ENCODE peak calls at places on chromosomes 1 and 21, in four cellular contexts. Y is stomach; X is esophagus squamous epithelium; T is CD8-positive, alpha-beta T cell. B is an unnamed sample. For H3K36me3, the result is how much of the 10 kb centered on the place peaks cover.

GRCh38 chr1:232493869-232494268 is 136.1 kb downstream of the SIPA1L2 start:
- DNase-seq in T (no peak), Y (no peak), X (no peak), B (no peak)

GRCh38 chr1:50369830-50370229 is 53.4 kb downstream of the DMRTA2 start:
- DNase-seq in X (no peak), T (no peak), Y (no peak), B (no peak)

GRCh38 chr1:3133671-3134070 is 64.7 kb downstream of the PRDM16 start:
- DNase-seq in T (no peak), X (no peak), Y (peak), B (no peak)

GRCh38 chr1:108712605-108713150 is at the start of gene FNDC7:
- DNase-seq in T (no peak), X (no peak), Y (no peak), B (no peak)

GRCh38 chr1:63612564-63612963 is 19.4 kb downstream of the PGM1 start:
- DNase-seq in Y (no peak), T (no peak), X (no peak), B (no peak)

GRCh38 chr21:34091607-34092006 is 18.2 kb downstream of the MRPS6 start:
- DNase-seq in T (no peak), Y (no peak), X (no peak), B (no peak)

GRCh38 chr1:10196991-10197390 is 13.4 kb upstream of the KIF1B start:
- DNase-seq in X (no peak), T (no peak), Y (no peak), B (no peak)

GRCh38 chr21:23740463-23740862 is 1866.8 kb downstream of the MRPL39 start:
- DNase-seq in T (no peak), Y (no peak), X (no peak), B (no peak)

GRCh38 chr21:30425826-30426225 is at the start of gene KRTAP13-3:
- DNase-seq in Y (no peak), T (no peak), X (no peak), B (no peak)

GRCh38 chr1:7707527-7707926 is 63.6 kb upstream of the VAMP3 start:
- DNase-seq in Y (no peak), X (no peak), T (no peak), B (no peak)

GRCh38 chr1:169931795-169932195 is 38.1 kb upstream of the SCYL3 start:
- DNase-seq in Y (no peak), T (no peak), X (no peak), B (no peak)

GRCh38 chr1:145926706-145927072 is 595 bp downstream of the RBM8A start:
- DNase-seq in T (no peak), X (no peak), Y (no peak), B (no peak)

GRCh38 chr1:16394977-16395376 is 27.9 kb downstream of the SZRD1 start:
- DNase-seq in X (no peak), Y (no peak), T (no peak), B (no peak)

GRCh38 chr21:36385233-36385908 is at the start of gene CHAF1B:
- DNase-seq in Y (peak), T (peak), X (no peak), B (no peak)

GRCh38 chr1:228304225-228304624 is 96.4 kb downstream of the OBSCN start:
- DNase-seq in X (no peak), T (no peak), Y (peak), B (no peak)

GRCh38 chr1:22738522-22738921 is 27.9 kb downstream of the EPHB2 start:
- DNase-seq in X (no peak), T (no peak), Y (no peak), B (no peak)

GRCh38 chr1:30100186-30100862 is 623.1 kb downstream of the MATN1 start:
- DNase-seq in Y (no peak), T (no peak), X (no peak), B (no peak)

GRCh38 chr1:15064217-15064929 is 89.2 kb upstream of the TMEM51 start:
- DNase-seq in T (no peak), X (no peak), Y (no peak), B (no peak)

GRCh38 chr1:9653783-9654517 is 2.4 kb downstream of the PIK3CD start:
- DNase-seq in Y (no peak), X (no peak), T (no peak), B (no peak)

GRCh38 chr1:232306269-232306911 is 323.5 kb downstream of the SIPA1L2 start:
- DNase-seq in T (no peak), Y (peak), X (no peak), B (no peak)

GRCh38 chr1:222392571-222392970 is 155.3 kb downstream of the HHIPL2 start:
- DNase-seq in Y (no peak), T (no peak), X (no peak), B (no peak)

GRCh38 chr1:85806236-85806965 is 98.2 kb upstream of the ZNHIT6 start:
- DNase-seq in X (no peak), Y (no peak), T (no peak), B (no peak)

GRCh38 chr1:228767636-228768344 is 32.5 kb downstream of the RHOU start:
- DNase-seq in X (no peak), Y (no peak), T (no peak), B (no peak)

GRCh38 chr1:11794446-11795237 is 11.1 kb downstream of the MTHFR start:
- DNase-seq in X (no peak), T (no peak), Y (no peak), B (no peak)

GRCh38 chr1:234478152-234478480 is 863 bp downstream of the TARBP1 start:
- DNase-seq in X (peak), T (peak), Y (peak), B (no peak)

GRCh38 chr1:18636762-18637552 is 6.3 kb downstream of the PAX7 start:
- DNase-seq in X (no peak), T (no peak), Y (no peak), B (no peak)

GRCh38 chr1:147736847-147737246 is 23.6 kb downstream of the GJA5 start:
- DNase-seq in X (no peak), Y (no peak), T (no peak), B (no peak)

GRCh38 chr1:190474587-190475305 is 2.9 kb downstream of the BRINP3 start:
- DNase-seq in Y (no peak), T (no peak), X (no peak), B (no peak)

GRCh38 chr1:207798847-207799246 is 47.0 kb downstream of the CD46 start:
- DNase-seq in T (no peak), Y (no peak), X (no peak), B (no peak)

GRCh38 chr21:18951291-18952038 is 547.9 kb upstream of the TMPRSS15 start:
- DNase-seq in X (no peak), Y (no peak), T (no peak), B (no peak)

GRCh38 chr1:226135059-226135651 is 51.4 kb downstream of the ACBD3 start:
- DNase-seq in Y (peak), T (no peak), X (no peak), B (no peak)

GRCh38 chr21:42341776-42342542 is 8.8 kb downstream of the TFF2 start:
- DNase-seq in T (no peak), Y (no peak), X (no peak), B (no peak)

GRCh38 chr21:42343101-42343500 is 7.7 kb downstream of the TFF2 start:
- DNase-seq in T (no peak), X (no peak), Y (no peak), B (no peak)

GRCh38 chr21:42346441-42346840 is 4.4 kb downstream of the TFF2 start:
- DNase-seq in Y (no peak), T (no peak), X (no peak), B (no peak)

GRCh38 chr21:42343963-42344510 is 6.8 kb downstream of the TFF2 start:
- DNase-seq in T (no peak), X (no peak), Y (no peak), B (no peak)

GRCh38 chr21:42343556-42343955 is 7.2 kb downstream of the TFF2 start:
- DNase-seq in T (no peak), X (no peak), Y (no peak), B (no peak)
- H3K27ac ChIP-seq in T (no peak), X (no peak), Y (no peak), B (no peak)

GRCh38 chr1:212098771-212099170 is 63.2 kb downstream of the DTL start:
- DNase-seq in T (no peak), X (no peak), Y (no peak), B (no peak)
- H3K36me3 ChIP-seq in T (under half), X (under half), Y (under half), B (under half)

GRCh38 chr1:218990019-218990418 is 183.7 kb upstream of the LYPLAL1 start:
- DNase-seq in Y (no peak), T (no peak), X (no peak), B (no peak)
- H3K4me3 ChIP-seq in Y (no peak), T (no peak), X (no peak), B (no peak)

GRCh38 chr1:196410768-196411167 is 197.5 kb downstream of the KCNT2 start:
- DNase-seq in X (no peak), T (no peak), Y (no peak), B (no peak)
- H3K27ac ChIP-seq in X (no peak), T (no peak), Y (no peak), B (no peak)

GRCh38 chr1:41572224-41572623 is 87.7 kb upstream of the EDN2 start:
- DNase-seq in Y (peak), T (no peak), X (no peak), B (no peak)
- H3K36me3 ChIP-seq in Y (under half), T (under half), X (under half), B (under half)

GRCh38 chr1:154406572-154406879 is 1.4 kb downstream of the IL6R start:
- DNase-seq in T (no peak), X (no peak), Y (no peak), B (no peak)

GRCh38 chr1:154404511-154404931 is 622 bp upstream of the IL6R start:
- DNase-seq in X (no peak), T (no peak), Y (no peak), B (no peak)

GRCh38 chr1:154404984-154405761 is at the start of gene IL6R:
- DNase-seq in Y (peak), X (peak), T (peak), B (peak)

GRCh38 chr1:154407021-154407865 is 2.1 kb downstream of the IL6R start:
- DNase-seq in T (no peak), X (no peak), Y (peak), B (no peak)

GRCh38 chr1:154405762-154406571 is 824 bp downstream of the IL6R start:
- DNase-seq in X (no peak), T (peak), Y (peak), B (peak)
- H3K4me3 ChIP-seq in X (peak), T (peak), Y (peak), B (peak)

GRCh38 chr1:110183642-110184167 is 26.4 kb upstream of the KCNC4 start:
- DNase-seq in Y (no peak), X (no peak), T (no peak), B (no peak)
- H3K27ac ChIP-seq in Y (no peak), X (no peak), T (no peak), B (no peak)

GRCh38 chr1:26471498-26472329 is 526 bp upstream of the HMGN2 start:
- DNase-seq in T (peak), X (no peak), Y (peak), B (peak)

GRCh38 chr1:26471201-26471497 is 1.1 kb upstream of the HMGN2 start:
- DNase-seq in X (no peak), T (no peak), Y (no peak), B (no peak)

GRCh38 chr1:26474824-26475223 is 2.6 kb downstream of the HMGN2 start:
- DNase-seq in Y (no peak), T (no peak), X (no peak), B (no peak)

GRCh38 chr1:26472330-26472900 is at the start of gene HMGN2:
- DNase-seq in X (peak), Y (peak), T (peak), B (peak)

GRCh38 chr1:26472901-26473845 is 933 bp downstream of the HMGN2 start:
- DNase-seq in T (peak), Y (peak), X (peak), B (peak)
- H3K36me3 ChIP-seq in T (under half), Y (half or more), X (under half), B (under half)

GRCh38 chr1:168467452-168467851 is 76.3 kb downstream of the XCL2 start:
- DNase-seq in X (no peak), Y (no peak), T (no peak), B (no peak)
- H3K4me3 ChIP-seq in X (no peak), Y (no peak), T (peak), B (no peak)

B was measured in thoracic aorta.